ENCODE peak calls at places on chromosomes 11 and 22, in ten cellular contexts. One of them, this sample, is unnamed.

GRCh38 chr11:68661014-68661413 is 23.3 kb upstream of the GAL start:
- DNase-seq in NCI-H1092 treated with DMSO at 0.1 percent for 48 hours: no peak
- DNase-seq in H7: no peak
- DNase-seq in naive B cell: no peak
- DNase-seq in ELF-1: no peak
- DNase-seq in activated CD8-positive, alpha-beta memory T cell treated with anti-CD3 and anti-CD28 coated beads for 4 hours: no peak
- DNase-seq in fibroblast of pulmonary artery: no peak
- DNase-seq in fibroblast of gingiva: no peak
- DNase-seq in lower leg skin: no peak
- DNase-seq in stimulated activated CD4-positive, alpha-beta T cell treated with anti-CD3 and anti-CD28 coated beads, Interleukin-12 subunit alpha, Interleukin-12 subunit beta, amount 100 ng/mL, for 24 hours: no peak
- DNase-seq in this sample: no peak

GRCh38 chr11:46202149-46202548 is 75.3 kb upstream of the CREB3L1 start:
- DNase-seq in NCI-H1092 treated with DMSO at 0.1 percent for 48 hours: no peak
- DNase-seq in H7: peak
- DNase-seq in naive B cell: no peak
- DNase-seq in ELF-1: peak
- DNase-seq in activated CD8-positive, alpha-beta memory T cell treated with anti-CD3 and anti-CD28 coated beads for 4 hours: no peak
- DNase-seq in fibroblast of pulmonary artery: no peak
- DNase-seq in fibroblast of gingiva: no peak
- DNase-seq in lower leg skin: no peak
- DNase-seq in stimulated activated CD4-positive, alpha-beta T cell treated with anti-CD3 and anti-CD28 coated beads, Interleukin-12 subunit alpha, Interleukin-12 subunit beta, amount 100 ng/mL, for 24 hours: no peak
- DNase-seq in this sample: no peak

GRCh38 chr11:72189448-72190250 is 2.3 kb upstream of the FOLR1 start:
- DNase-seq in NCI-H1092 treated with DMSO at 0.1 percent for 48 hours: peak
- DNase-seq in H7: no peak
- DNase-seq in naive B cell: no peak
- DNase-seq in ELF-1: peak
- DNase-seq in activated CD8-positive, alpha-beta memory T cell treated with anti-CD3 and anti-CD28 coated beads for 4 hours: no peak
- DNase-seq in fibroblast of pulmonary artery: no peak
- DNase-seq in fibroblast of gingiva: no peak
- DNase-seq in lower leg skin: no peak
- DNase-seq in stimulated activated CD4-positive, alpha-beta T cell treated with anti-CD3 and anti-CD28 coated beads, Interleukin-12 subunit alpha, Interleukin-12 subunit beta, amount 100 ng/mL, for 24 hours: no peak
- DNase-seq in this sample: no peak

GRCh38 chr11:106974831-106975230 is 43.4 kb downstream of the GUCY1A2 start:
- DNase-seq in NCI-H1092 treated with DMSO at 0.1 percent for 48 hours: no peak
- DNase-seq in H7: peak
- DNase-seq in naive B cell: no peak
- DNase-seq in ELF-1: no peak
- DNase-seq in activated CD8-positive, alpha-beta memory T cell treated with anti-CD3 and anti-CD28 coated beads for 4 hours: no peak
- DNase-seq in fibroblast of pulmonary artery: peak
- DNase-seq in fibroblast of gingiva: no peak
- DNase-seq in lower leg skin: no peak
- DNase-seq in stimulated activated CD4-positive, alpha-beta T cell treated with anti-CD3 and anti-CD28 coated beads, Interleukin-12 subunit alpha, Interleukin-12 subunit beta, amount 100 ng/mL, for 24 hours: no peak
- DNase-seq in this sample: no peak

GRCh38 chr11:105468154-105468553 is 141.7 kb upstream of the GRIA4 start:
- DNase-seq in NCI-H1092 treated with DMSO at 0.1 percent for 48 hours: no peak
- DNase-seq in H7: no peak
- DNase-seq in naive B cell: no peak
- DNase-seq in ELF-1: peak
- DNase-seq in activated CD8-positive, alpha-beta memory T cell treated with anti-CD3 and anti-CD28 coated beads for 4 hours: no peak
- DNase-seq in fibroblast of pulmonary artery: peak
- DNase-seq in fibroblast of gingiva: no peak
- DNase-seq in lower leg skin: no peak
- DNase-seq in stimulated activated CD4-positive, alpha-beta T cell treated with anti-CD3 and anti-CD28 coated beads, Interleukin-12 subunit alpha, Interleukin-12 subunit beta, amount 100 ng/mL, for 24 hours: no peak
- DNase-seq in this sample: no peak

GRCh38 chr11:58958500-58958899 is 19.2 kb downstream of the GLYATL1 start:
- DNase-seq in NCI-H1092 treated with DMSO at 0.1 percent for 48 hours: no peak
- DNase-seq in H7: peak
- DNase-seq in naive B cell: peak
- DNase-seq in ELF-1: no peak
- DNase-seq in activated CD8-positive, alpha-beta memory T cell treated with anti-CD3 and anti-CD28 coated beads for 4 hours: peak
- DNase-seq in fibroblast of pulmonary artery: no peak
- DNase-seq in fibroblast of gingiva: no peak
- DNase-seq in lower leg skin: no peak
- DNase-seq in stimulated activated CD4-positive, alpha-beta T cell treated with anti-CD3 and anti-CD28 coated beads, Interleukin-12 subunit alpha, Interleukin-12 subunit beta, amount 100 ng/mL, for 24 hours: no peak
- DNase-seq in this sample: peak

GRCh38 chr11:64409707-64410395 is 50.9 kb downstream of the RPS6KA4 start:
- DNase-seq in NCI-H1092 treated with DMSO at 0.1 percent for 48 hours: no peak
- DNase-seq in H7: peak
- DNase-seq in naive B cell: no peak
- DNase-seq in ELF-1: no peak
- DNase-seq in activated CD8-positive, alpha-beta memory T cell treated with anti-CD3 and anti-CD28 coated beads for 4 hours: no peak
- DNase-seq in fibroblast of pulmonary artery: no peak
- DNase-seq in fibroblast of gingiva: no peak
- DNase-seq in lower leg skin: no peak
- DNase-seq in stimulated activated CD4-positive, alpha-beta T cell treated with anti-CD3 and anti-CD28 coated beads, Interleukin-12 subunit alpha, Interleukin-12 subunit beta, amount 100 ng/mL, for 24 hours: no peak
- DNase-seq in this sample: no peak

GRCh38 chr11:34149786-34150185 is 44.4 kb downstream of the NAT10 start:
- DNase-seq in NCI-H1092 treated with DMSO at 0.1 percent for 48 hours: no peak
- DNase-seq in H7: peak
- DNase-seq in naive B cell: no peak
- DNase-seq in ELF-1: peak
- DNase-seq in activated CD8-positive, alpha-beta memory T cell treated with anti-CD3 and anti-CD28 coated beads for 4 hours: no peak
- DNase-seq in fibroblast of pulmonary artery: peak
- DNase-seq in fibroblast of gingiva: peak
- DNase-seq in lower leg skin: no peak
- DNase-seq in stimulated activated CD4-positive, alpha-beta T cell treated with anti-CD3 and anti-CD28 coated beads, Interleukin-12 subunit alpha, Interleukin-12 subunit beta, amount 100 ng/mL, for 24 hours: no peak
- DNase-seq in this sample: no peak

GRCh38 chr11:119380816-119381185 is 689 bp downstream of the USP2 start:
- DNase-seq in NCI-H1092 treated with DMSO at 0.1 percent for 48 hours: no peak
- DNase-seq in H7: peak
- DNase-seq in naive B cell: no peak
- DNase-seq in ELF-1: peak
- DNase-seq in activated CD8-positive, alpha-beta memory T cell treated with anti-CD3 and anti-CD28 coated beads for 4 hours: no peak
- DNase-seq in fibroblast of pulmonary artery: no peak
- DNase-seq in fibroblast of gingiva: no peak
- DNase-seq in lower leg skin: peak
- DNase-seq in stimulated activated CD4-positive, alpha-beta T cell treated with anti-CD3 and anti-CD28 coated beads, Interleukin-12 subunit alpha, Interleukin-12 subunit beta, amount 100 ng/mL, for 24 hours: no peak
- DNase-seq in this sample: no peak

GRCh38 chr11:84437129-84438123 is 1151.3 kb upstream of the CCDC90B start:
- DNase-seq in NCI-H1092 treated with DMSO at 0.1 percent for 48 hours: peak
- DNase-seq in H7: peak
- DNase-seq in naive B cell: no peak
- DNase-seq in ELF-1: peak
- DNase-seq in activated CD8-positive, alpha-beta memory T cell treated with anti-CD3 and anti-CD28 coated beads for 4 hours: no peak
- DNase-seq in fibroblast of pulmonary artery: no peak
- DNase-seq in fibroblast of gingiva: no peak
- DNase-seq in lower leg skin: no peak
- DNase-seq in stimulated activated CD4-positive, alpha-beta T cell treated with anti-CD3 and anti-CD28 coated beads, Interleukin-12 subunit alpha, Interleukin-12 subunit beta, amount 100 ng/mL, for 24 hours: no peak
- DNase-seq in this sample: peak

GRCh38 chr11:118908264-118908663 is 17.5 kb downstream of the BCL9L start:
- DNase-seq in NCI-H1092 treated with DMSO at 0.1 percent for 48 hours: no peak
- DNase-seq in H7: no peak
- DNase-seq in naive B cell: no peak
- DNase-seq in ELF-1: no peak
- DNase-seq in activated CD8-positive, alpha-beta memory T cell treated with anti-CD3 and anti-CD28 coated beads for 4 hours: no peak
- DNase-seq in fibroblast of pulmonary artery: no peak
- DNase-seq in fibroblast of gingiva: no peak
- DNase-seq in lower leg skin: no peak
- DNase-seq in stimulated activated CD4-positive, alpha-beta T cell treated with anti-CD3 and anti-CD28 coated beads, Interleukin-12 subunit alpha, Interleukin-12 subunit beta, amount 100 ng/mL, for 24 hours: no peak
- DNase-seq in this sample: no peak

GRCh38 chr11:121864660-121865059 is 251.4 kb downstream of the BLID start:
- DNase-seq in NCI-H1092 treated with DMSO at 0.1 percent for 48 hours: no peak
- DNase-seq in H7: peak
- DNase-seq in naive B cell: no peak
- DNase-seq in ELF-1: no peak
- DNase-seq in activated CD8-positive, alpha-beta memory T cell treated with anti-CD3 and anti-CD28 coated beads for 4 hours: no peak
- DNase-seq in fibroblast of pulmonary artery: no peak
- DNase-seq in fibroblast of gingiva: no peak
- DNase-seq in lower leg skin: no peak
- DNase-seq in stimulated activated CD4-positive, alpha-beta T cell treated with anti-CD3 and anti-CD28 coated beads, Interleukin-12 subunit alpha, Interleukin-12 subunit beta, amount 100 ng/mL, for 24 hours: no peak
- DNase-seq in this sample: no peak

GRCh38 chr11:28346721-28347120 is 238.5 kb downstream of the METTL15 start:
- DNase-seq in NCI-H1092 treated with DMSO at 0.1 percent for 48 hours: no peak
- DNase-seq in H7: no peak
- DNase-seq in naive B cell: no peak
- DNase-seq in ELF-1: no peak
- DNase-seq in activated CD8-positive, alpha-beta memory T cell treated with anti-CD3 and anti-CD28 coated beads for 4 hours: no peak
- DNase-seq in fibroblast of pulmonary artery: no peak
- DNase-seq in fibroblast of gingiva: peak
- DNase-seq in lower leg skin: no peak
- DNase-seq in stimulated activated CD4-positive, alpha-beta T cell treated with anti-CD3 and anti-CD28 coated beads, Interleukin-12 subunit alpha, Interleukin-12 subunit beta, amount 100 ng/mL, for 24 hours: no peak
- DNase-seq in this sample: no peak

GRCh38 chr22:43726964-43727543 is 85.1 kb downstream of the EFCAB6 start:
- DNase-seq in NCI-H1092 treated with DMSO at 0.1 percent for 48 hours: no peak
- DNase-seq in H7: no peak
- DNase-seq in naive B cell: no peak
- DNase-seq in ELF-1: no peak
- DNase-seq in activated CD8-positive, alpha-beta memory T cell treated with anti-CD3 and anti-CD28 coated beads for 4 hours: no peak
- DNase-seq in fibroblast of pulmonary artery: no peak
- DNase-seq in fibroblast of gingiva: no peak
- DNase-seq in lower leg skin: no peak
- DNase-seq in stimulated activated CD4-positive, alpha-beta T cell treated with anti-CD3 and anti-CD28 coated beads, Interleukin-12 subunit alpha, Interleukin-12 subunit beta, amount 100 ng/mL, for 24 hours: no peak
- DNase-seq in this sample: no peak

GRCh38 chr11:68841718-68842426 is at the start of gene CPT1A:
- DNase-seq in NCI-H1092 treated with DMSO at 0.1 percent for 48 hours: peak
- DNase-seq in H7: peak
- DNase-seq in naive B cell: peak
- DNase-seq in ELF-1: peak
- DNase-seq in activated CD8-positive, alpha-beta memory T cell treated with anti-CD3 and anti-CD28 coated beads for 4 hours: no peak
- DNase-seq in fibroblast of pulmonary artery: peak
- DNase-seq in fibroblast of gingiva: peak
- DNase-seq in lower leg skin: peak
- DNase-seq in stimulated activated CD4-positive, alpha-beta T cell treated with anti-CD3 and anti-CD28 coated beads, Interleukin-12 subunit alpha, Interleukin-12 subunit beta, amount 100 ng/mL, for 24 hours: no peak
- DNase-seq in this sample: no peak

GRCh38 chr22:37999236-37999635 is 14.9 kb upstream of the SOX10 start:
- DNase-seq in NCI-H1092 treated with DMSO at 0.1 percent for 48 hours: no peak
- DNase-seq in H7: peak
- DNase-seq in naive B cell: no peak
- DNase-seq in ELF-1: no peak
- DNase-seq in activated CD8-positive, alpha-beta memory T cell treated with anti-CD3 and anti-CD28 coated beads for 4 hours: no peak
- DNase-seq in fibroblast of pulmonary artery: no peak
- DNase-seq in fibroblast of gingiva: no peak
- DNase-seq in lower leg skin: peak
- DNase-seq in stimulated activated CD4-positive, alpha-beta T cell treated with anti-CD3 and anti-CD28 coated beads, Interleukin-12 subunit alpha, Interleukin-12 subunit beta, amount 100 ng/mL, for 24 hours: no peak
- DNase-seq in this sample: no peak

GRCh38 chr11:78594814-78595213 is 20.1 kb upstream of the NARS2 start:
- DNase-seq in NCI-H1092 treated with DMSO at 0.1 percent for 48 hours: no peak
- DNase-seq in H7: peak
- DNase-seq in naive B cell: no peak
- DNase-seq in ELF-1: no peak
- DNase-seq in activated CD8-positive, alpha-beta memory T cell treated with anti-CD3 and anti-CD28 coated beads for 4 hours: no peak
- DNase-seq in fibroblast of pulmonary artery: no peak
- DNase-seq in fibroblast of gingiva: no peak
- DNase-seq in lower leg skin: no peak
- DNase-seq in stimulated activated CD4-positive, alpha-beta T cell treated with anti-CD3 and anti-CD28 coated beads, Interleukin-12 subunit alpha, Interleukin-12 subunit beta, amount 100 ng/mL, for 24 hours: no peak
- DNase-seq in this sample: no peak

GRCh38 chr22:32106930-32107329 is 52.2 kb downstream of the C22orf42 start:
- DNase-seq in NCI-H1092 treated with DMSO at 0.1 percent for 48 hours: no peak
- DNase-seq in H7: peak
- DNase-seq in naive B cell: no peak
- DNase-seq in ELF-1: peak
- DNase-seq in activated CD8-positive, alpha-beta memory T cell treated with anti-CD3 and anti-CD28 coated beads for 4 hours: no peak
- DNase-seq in fibroblast of pulmonary artery: peak
- DNase-seq in fibroblast of gingiva: no peak
- DNase-seq in lower leg skin: no peak
- DNase-seq in stimulated activated CD4-positive, alpha-beta T cell treated with anti-CD3 and anti-CD28 coated beads, Interleukin-12 subunit alpha, Interleukin-12 subunit beta, amount 100 ng/mL, for 24 hours: no peak
- DNase-seq in this sample: no peak

GRCh38 chr22:19051381-19051780 is 70.8 kb downstream of the DGCR2 start:
- DNase-seq in NCI-H1092 treated with DMSO at 0.1 percent for 48 hours: no peak
- DNase-seq in H7: no peak
- DNase-seq in naive B cell: no peak
- DNase-seq in ELF-1: no peak
- DNase-seq in activated CD8-positive, alpha-beta memory T cell treated with anti-CD3 and anti-CD28 coated beads for 4 hours: no peak
- DNase-seq in fibroblast of pulmonary artery: no peak
- DNase-seq in fibroblast of gingiva: no peak
- DNase-seq in lower leg skin: no peak
- DNase-seq in stimulated activated CD4-positive, alpha-beta T cell treated with anti-CD3 and anti-CD28 coated beads, Interleukin-12 subunit alpha, Interleukin-12 subunit beta, amount 100 ng/mL, for 24 hours: no peak
- DNase-seq in this sample: no peak

GRCh38 chr11:11171854-11172253 is 181.2 kb downstream of the CSNK2A3 start:
- DNase-seq in NCI-H1092 treated with DMSO at 0.1 percent for 48 hours: no peak
- DNase-seq in H7: no peak
- DNase-seq in naive B cell: no peak
- DNase-seq in ELF-1: no peak
- DNase-seq in activated CD8-positive, alpha-beta memory T cell treated with anti-CD3 and anti-CD28 coated beads for 4 hours: no peak
- DNase-seq in fibroblast of pulmonary artery: no peak
- DNase-seq in fibroblast of gingiva: no peak
- DNase-seq in lower leg skin: no peak
- DNase-seq in stimulated activated CD4-positive, alpha-beta T cell treated with anti-CD3 and anti-CD28 coated beads, Interleukin-12 subunit alpha, Interleukin-12 subunit beta, amount 100 ng/mL, for 24 hours: no peak
- DNase-seq in this sample: peak

GRCh38 chr11:57493507-57494503 is 21.7 kb downstream of the SLC43A1 start:
- DNase-seq in NCI-H1092 treated with DMSO at 0.1 percent for 48 hours: peak
- DNase-seq in H7: peak
- DNase-seq in naive B cell: peak
- DNase-seq in ELF-1: peak
- DNase-seq in activated CD8-positive, alpha-beta memory T cell treated with anti-CD3 and anti-CD28 coated beads for 4 hours: peak
- DNase-seq in fibroblast of pulmonary artery: peak
- DNase-seq in fibroblast of gingiva: no peak
- DNase-seq in lower leg skin: no peak
- DNase-seq in stimulated activated CD4-positive, alpha-beta T cell treated with anti-CD3 and anti-CD28 coated beads, Interleukin-12 subunit alpha, Interleukin-12 subunit beta, amount 100 ng/mL, for 24 hours: peak
- DNase-seq in this sample: no peak